ENCODE peak calls at places on chromosomes 6 and 20, in four cellular contexts. P, W, D and N are unnamed samples.

GRCh38 chr20:20022498-20022897 is 5.3 kb downstream of the NAA20 start:
- DNase-seq in W (no peak), D (no peak), P (no peak), N (no peak)

GRCh38 chr20:45355209-45355608 is 7.0 kb upstream of the SDC4 start:
- DNase-seq in D (peak), W (no peak), P (no peak), N (no peak)

GRCh38 chr6:14889698-14890593 is 355.9 kb upstream of the JARID2 start:
- DNase-seq in D (no peak), P (no peak), W (no peak), N (no peak)

GRCh38 chr6:138963531-138963930 is 24.5 kb downstream of the REPS1 start:
- DNase-seq in W (no peak), P (no peak), D (no peak), N (no peak)

GRCh38 chr6:117547688-117548621 is 54.4 kb downstream of the GOPC start:
- DNase-seq in D (peak), P (no peak), W (peak), N (peak)

GRCh38 chr6:108176281-108177089 is 10.7 kb downstream of the NR2E1 start:
- DNase-seq in D (no peak), W (no peak), P (no peak), N (no peak)

GRCh38 chr20:37868998-37869861 is 33.7 kb upstream of the VSTM2L start:
- DNase-seq in W (no peak), D (no peak), P (no peak), N (no peak)

GRCh38 chr6:101429845-101430244 is 36.3 kb downstream of the GRIK2 start:
- DNase-seq in W (no peak), P (no peak), D (no peak), N (no peak)

GRCh38 chr6:96007663-96008062 is 8.1 kb upstream of the FUT9 start:
- DNase-seq in P (no peak), W (no peak), D (no peak), N (no peak)

GRCh38 chr6:13863699-13864155 is 49.4 kb upstream of the MCUR1 start:
- DNase-seq in W (no peak), D (no peak), P (no peak), N (no peak)

GRCh38 chr6:83430606-83431544 is at the start of gene ME1:
- DNase-seq in D (peak), W (peak), P (no peak), N (peak)

GRCh38 chr20:7207186-7207585 is 439.7 kb downstream of the BMP2 start:
- DNase-seq in D (no peak), P (no peak), W (no peak), N (no peak)

GRCh38 chr20:309306-309840 is 12.0 kb downstream of the ZCCHC3 start:
- DNase-seq in W (no peak), D (no peak), P (no peak), N (no peak)

GRCh38 chr20:49318430-49319203 is 40.8 kb upstream of the ZNFX1 start:
- DNase-seq in W (no peak), P (no peak), D (no peak), N (no peak)

GRCh38 chr20:872855-873520 is 39.5 kb downstream of the FAM110A start:
- DNase-seq in D (no peak), W (no peak), P (no peak), N (no peak)

GRCh38 chr20:10531848-10532247 is 96.7 kb downstream of the SLX4IP start:
- DNase-seq in W (no peak), P (no peak), D (peak), N (no peak)

GRCh38 chr6:36949636-36950035 is 4.9 kb upstream of the PI16 start:
- DNase-seq in P (no peak), D (peak), W (no peak), N (no peak)

GRCh38 chr6:42135161-42135560 is 7.3 kb downstream of the C6orf132 start:
- DNase-seq in W (no peak), D (no peak), P (no peak), N (no peak)

GRCh38 chr6:23228439-23229024 is 659.2 kb downstream of the HDGFL1 start:
- DNase-seq in P (no peak), D (peak), W (no peak), N (no peak)

GRCh38 chr6:108419934-108420609 is 125.2 kb downstream of the AFG1L start:
- DNase-seq in D (no peak), W (no peak), P (no peak), N (no peak)

GRCh38 chr20:2762578-2763131 is 37.8 kb downstream of the CPXM1 start:
- DNase-seq in D (no peak), W (no peak), P (no peak), N (no peak)

GRCh38 chr6:112443666-112444065 is 96.5 kb downstream of the RFPL4B start:
- DNase-seq in W (no peak), D (no peak), P (no peak), N (no peak)

GRCh38 chr6:161301338-161301737 is 27.5 kb upstream of the AGPAT4 start:
- DNase-seq in W (no peak), P (no peak), D (peak), N (no peak)

GRCh38 chr6:43873806-43874714 is 104.0 kb downstream of the VEGFA start:
- DNase-seq in W (no peak), P (peak), D (no peak), N (no peak)

GRCh38 chr6:1580585-1580984 is 29.1 kb upstream of the FOXC1 start:
- DNase-seq in W (no peak), P (no peak), D (no peak), N (no peak)

GRCh38 chr6:34560366-34561226 is 4.5 kb upstream of the SPDEF start:
- DNase-seq in P (peak), W (no peak), D (peak), N (peak)

GRCh38 chr20:58374906-58375760 is 13.9 kb upstream of the VAPB start:
- DNase-seq in P (no peak), D (peak), W (no peak), N (no peak)

GRCh38 chr20:49313271-49313670 is 35.4 kb upstream of the ZNFX1 start:
- DNase-seq in W (no peak), D (no peak), P (no peak), N (no peak)

GRCh38 chr6:41693866-41694265 is 41.5 kb downstream of the TFEB start:
- DNase-seq in P (no peak), W (peak), D (no peak), N (peak)

GRCh38 chr6:7047966-7048365 is 59.8 kb upstream of the RREB1 start:
- DNase-seq in W (no peak), D (peak), P (no peak), N (no peak)